ENCODE peak calls at places on chromosomes 3 and 15, in six cellular contexts. One of them, this sample, is unnamed.
A peak's percentile ranks its signal among the peaks of the same experiment; 100 is the strongest.

GRCh38 chr3:123229145-123229544 is 27.4 kb downstream of the SEC22A start:
- DNase-seq in GM12878: no peak
- DNase-seq in mammary epithelial cell: peak; percentile 2
- DNase-seq in HFF-Myc: no peak
- DNase-seq in fibroblast of mammary gland: no peak
- DNase-seq in cardiac fibroblast: peak; percentile 10
- DNase-seq in this sample: no peak

GRCh38 chr3:176633511-176633910 is 563.8 kb downstream of the TBL1XR1 start:
- DNase-seq in GM12878: no peak
- DNase-seq in mammary epithelial cell: no peak
- DNase-seq in cardiac fibroblast: no peak
- DNase-seq in fibroblast of mammary gland: no peak
- DNase-seq in HFF-Myc: no peak
- DNase-seq in this sample: no peak

GRCh38 chr3:13135251-13135810 is 62.1 kb upstream of the IQSEC1 start:
- DNase-seq in GM12878: no peak
- DNase-seq in HFF-Myc: no peak
- DNase-seq in fibroblast of mammary gland: no peak
- DNase-seq in mammary epithelial cell: no peak
- DNase-seq in cardiac fibroblast: no peak
- DNase-seq in this sample: no peak

GRCh38 chr3:174419216-174419615 is 439.9 kb upstream of the NAALADL2 start:
- DNase-seq in HFF-Myc: no peak
- DNase-seq in GM12878: no peak
- DNase-seq in fibroblast of mammary gland: no peak
- DNase-seq in mammary epithelial cell: no peak
- DNase-seq in cardiac fibroblast: no peak
- DNase-seq in this sample: no peak

GRCh38 chr15:95551580-95551979 is 778.9 kb upstream of the NR2F2 start:
- DNase-seq in mammary epithelial cell: no peak
- DNase-seq in cardiac fibroblast: no peak
- DNase-seq in fibroblast of mammary gland: no peak
- DNase-seq in GM12878: no peak
- DNase-seq in HFF-Myc: no peak
- DNase-seq in this sample: no peak

GRCh38 chr15:68578960-68579935 is at the start of gene CORO2B:
- DNase-seq in fibroblast of mammary gland: peak; percentile 40
- DNase-seq in HFF-Myc: no peak
- DNase-seq in cardiac fibroblast: peak; percentile 53
- DNase-seq in GM12878: no peak
- DNase-seq in mammary epithelial cell: peak; percentile 19
- DNase-seq in this sample: peak; percentile 79

GRCh38 chr3:79258479-79258878 is 509.3 kb downstream of the ROBO1 start:
- DNase-seq in fibroblast of mammary gland: peak; percentile 63
- DNase-seq in cardiac fibroblast: peak; percentile 69
- DNase-seq in HFF-Myc: no peak
- DNase-seq in GM12878: no peak
- DNase-seq in mammary epithelial cell: no peak
- DNase-seq in this sample: peak; percentile 15

GRCh38 chr3:40477671-40478070 is 749 bp downstream of the ZNF619 start:
- DNase-seq in GM12878: no peak
- DNase-seq in HFF-Myc: no peak
- DNase-seq in cardiac fibroblast: peak; percentile 16
- DNase-seq in fibroblast of mammary gland: no peak
- DNase-seq in mammary epithelial cell: no peak
- DNase-seq in this sample: peak; percentile 23

GRCh38 chr3:21142031-21142430 is 609.0 kb downstream of the ZNF385D start:
- DNase-seq in HFF-Myc: no peak
- DNase-seq in mammary epithelial cell: no peak
- DNase-seq in cardiac fibroblast: no peak
- DNase-seq in GM12878: no peak
- DNase-seq in fibroblast of mammary gland: no peak
- DNase-seq in this sample: no peak

GRCh38 chr3:60384352-60384751 is 866.9 kb downstream of the FHIT start:
- DNase-seq in mammary epithelial cell: no peak
- DNase-seq in fibroblast of mammary gland: no peak
- DNase-seq in cardiac fibroblast: no peak
- DNase-seq in GM12878: no peak
- DNase-seq in HFF-Myc: no peak
- DNase-seq in this sample: no peak

GRCh38 chr3:105367063-105367405 is 325 bp downstream of the ALCAM start:
- DNase-seq in fibroblast of mammary gland: no peak
- DNase-seq in mammary epithelial cell: no peak
- DNase-seq in HFF-Myc: no peak
- DNase-seq in cardiac fibroblast: no peak
- DNase-seq in GM12878: no peak
- DNase-seq in this sample: peak; percentile 46

GRCh38 chr3:71726106-71726505 is 904 bp upstream of the EIF4E3 start:
- DNase-seq in HFF-Myc: no peak
- DNase-seq in fibroblast of mammary gland: no peak
- DNase-seq in cardiac fibroblast: no peak
- DNase-seq in mammary epithelial cell: no peak
- DNase-seq in GM12878: no peak
- DNase-seq in this sample: no peak

DNA sequence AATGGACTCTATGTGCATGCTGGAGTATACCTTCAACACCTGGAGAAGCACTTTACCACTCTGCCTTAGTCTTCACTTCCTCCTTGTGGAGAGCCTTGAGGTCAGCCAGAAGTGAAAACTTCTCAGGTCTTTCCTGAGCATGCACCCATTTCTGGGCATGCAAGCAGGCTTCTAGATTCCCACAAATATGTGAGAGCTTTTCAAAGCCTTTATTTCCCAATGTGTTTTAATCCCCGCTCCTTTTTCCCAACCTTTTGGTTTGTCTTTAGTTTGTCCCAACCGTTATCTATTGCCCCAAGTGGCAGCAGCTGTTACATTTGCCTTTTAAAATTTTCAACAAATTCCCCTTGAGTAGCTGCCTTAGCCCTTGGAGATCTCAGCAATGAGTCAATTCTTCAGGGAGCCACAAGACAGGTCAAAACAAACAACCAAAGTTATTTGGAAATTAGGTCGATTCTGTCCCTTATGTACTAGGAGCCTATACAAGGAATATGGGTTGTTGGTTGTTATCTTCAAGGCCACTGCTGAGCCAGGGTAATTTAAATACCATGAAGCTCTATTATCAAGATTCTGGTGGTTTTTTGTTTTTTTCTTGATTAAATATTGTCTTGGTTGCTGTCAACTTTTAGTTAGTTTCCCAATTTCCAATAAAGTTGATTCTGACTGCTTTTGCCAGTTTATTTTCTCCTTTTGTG is 44.4 kb downstream of the LSM3 start:
- DNase-seq in fibroblast of mammary gland: peak; percentile 59
- DNase-seq in cardiac fibroblast: peak; percentile 77
- DNase-seq in HFF-Myc: no peak
- DNase-seq in GM12878: peak; percentile 17
- DNase-seq in mammary epithelial cell: peak; percentile 46
- DNase-seq in this sample: peak; percentile 72
- H3K4me3 ChIP-seq in fibroblast of mammary gland: no peak overlapping the region
- H3K4me3 ChIP-seq in cardiac fibroblast: no peak overlapping the region
- H3K4me3 ChIP-seq in HFF-Myc: no peak overlapping the region
- H3K4me3 ChIP-seq in GM12878: peak overlapping the region; percentile 2
- H3K4me3 ChIP-seq in mammary epithelial cell: no peak overlapping the region
- H3K4me3 ChIP-seq in this sample: no peak overlapping the region

DNA sequence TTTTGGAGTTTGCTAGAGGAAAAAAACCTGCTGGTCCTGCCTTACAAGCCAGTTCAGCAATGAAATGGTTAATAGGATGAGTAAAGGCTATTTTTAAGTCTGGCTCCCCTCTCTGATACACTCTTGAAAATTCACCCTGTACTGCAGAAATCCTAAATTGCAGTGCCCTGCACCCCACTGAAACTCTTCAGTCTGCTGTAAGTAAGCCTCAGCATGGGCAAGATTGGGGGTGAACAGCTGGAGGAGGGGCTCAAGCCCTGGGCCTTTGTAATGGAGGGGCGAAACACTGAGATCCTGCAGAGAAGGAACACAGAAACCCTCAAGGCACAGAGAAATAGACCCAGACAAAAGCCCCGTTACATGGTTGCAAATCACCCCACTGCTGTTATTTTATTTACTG is 44.9 kb downstream of the SOX2 start:
- DNase-seq in mammary epithelial cell: no peak
- DNase-seq in HFF-Myc: no peak
- DNase-seq in cardiac fibroblast: no peak
- DNase-seq in GM12878: no peak
- DNase-seq in fibroblast of mammary gland: no peak
- DNase-seq in this sample: no peak
- H3K4me3 ChIP-seq in mammary epithelial cell: no peak overlapping the region
- H3K4me3 ChIP-seq in HFF-Myc: no peak overlapping the region
- H3K4me3 ChIP-seq in cardiac fibroblast: no peak overlapping the region
- H3K4me3 ChIP-seq in GM12878: no peak overlapping the region
- H3K4me3 ChIP-seq in fibroblast of mammary gland: no peak overlapping the region
- H3K4me3 ChIP-seq in this sample: no peak overlapping the region

GRCh38 chr3:114383875-114384557 is 90.2 kb downstream of the TIGIT start:
- DNase-seq in GM12878: peak; percentile 25
- DNase-seq in HFF-Myc: peak; percentile 76
- DNase-seq in fibroblast of mammary gland: peak; percentile 91
- DNase-seq in mammary epithelial cell: peak; percentile 66
- DNase-seq in cardiac fibroblast: peak; percentile 93
- DNase-seq in this sample: peak; percentile 83
- H3K4me3 ChIP-seq in GM12878: no peak overlapping the region
- H3K4me3 ChIP-seq in HFF-Myc: peak overlapping the region; percentile 8
- H3K4me3 ChIP-seq in fibroblast of mammary gland: peak overlapping the region; percentile 23
- H3K4me3 ChIP-seq in mammary epithelial cell: peak overlapping the region; percentile 64
- H3K4me3 ChIP-seq in cardiac fibroblast: peak overlapping the region; percentile 46
- H3K4me3 ChIP-seq in this sample: peak overlapping the region; percentile 37

GRCh38 chr3:129602309-129602708 is 4.2 kb downstream of the PLXND1 start:
- DNase-seq in HFF-Myc: no peak
- DNase-seq in GM12878: no peak
- DNase-seq in fibroblast of mammary gland: no peak
- DNase-seq in cardiac fibroblast: no peak
- DNase-seq in mammary epithelial cell: no peak
- DNase-seq in this sample: no peak
- H3K4me3 ChIP-seq in HFF-Myc: no peak overlapping the region
- H3K4me3 ChIP-seq in GM12878: no peak overlapping the region
- H3K4me3 ChIP-seq in fibroblast of mammary gland: no peak overlapping the region
- H3K4me3 ChIP-seq in cardiac fibroblast: peak overlapping the region; percentile 99
- H3K4me3 ChIP-seq in mammary epithelial cell: no peak overlapping the region
- H3K4me3 ChIP-seq in this sample: no peak overlapping the region

GRCh38 chr3:110419096-110419495 is 652.5 kb upstream of the NECTIN3 start:
- DNase-seq in HFF-Myc: no peak
- DNase-seq in fibroblast of mammary gland: no peak
- DNase-seq in mammary epithelial cell: no peak
- DNase-seq in GM12878: no peak
- DNase-seq in cardiac fibroblast: peak; percentile 33
- DNase-seq in this sample: no peak

GRCh38 chr3:110419571-110419970 is 652.0 kb upstream of the NECTIN3 start:
- DNase-seq in GM12878: no peak
- DNase-seq in cardiac fibroblast: no peak
- DNase-seq in mammary epithelial cell: no peak
- DNase-seq in HFF-Myc: no peak
- DNase-seq in fibroblast of mammary gland: no peak
- DNase-seq in this sample: no peak

GRCh38 chr3:110414851-110415250 is 656.8 kb upstream of the NECTIN3 start:
- DNase-seq in GM12878: no peak
- DNase-seq in fibroblast of mammary gland: peak; percentile 85
- DNase-seq in HFF-Myc: no peak
- DNase-seq in cardiac fibroblast: peak; percentile 90
- DNase-seq in mammary epithelial cell: peak; percentile 65
- DNase-seq in this sample: peak; percentile 83

GRCh38 chr3:110423276-110423675 is 648.3 kb upstream of the NECTIN3 start:
- DNase-seq in HFF-Myc: no peak
- DNase-seq in cardiac fibroblast: no peak
- DNase-seq in fibroblast of mammary gland: no peak
- DNase-seq in mammary epithelial cell: no peak
- DNase-seq in GM12878: no peak
- DNase-seq in this sample: no peak

DNA sequence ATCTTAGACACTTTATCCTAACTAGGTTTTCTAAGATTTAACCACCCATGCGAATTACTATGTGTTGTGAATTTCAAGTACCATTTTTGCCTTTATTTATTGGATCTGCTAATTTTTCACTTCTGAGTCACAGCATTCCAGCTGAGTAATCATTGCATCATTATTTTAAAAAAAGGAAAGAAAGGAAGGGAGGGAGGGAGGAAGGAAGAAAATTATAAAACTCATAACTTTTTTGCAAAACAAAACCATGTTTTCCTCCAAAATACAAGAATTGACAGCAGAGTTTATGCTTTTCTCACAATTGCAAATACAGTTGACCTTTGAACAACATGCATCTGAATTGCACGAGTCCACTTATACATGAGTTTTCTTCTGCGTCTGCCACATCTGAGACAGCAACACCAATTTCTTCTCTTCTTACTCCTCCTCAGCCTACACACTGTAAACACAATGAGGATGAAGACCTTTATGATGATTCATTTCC is 651.4 kb upstream of the NECTIN3 start:
- DNase-seq in GM12878: no peak
- DNase-seq in HFF-Myc: peak; percentile 74
- DNase-seq in cardiac fibroblast: peak; percentile 92
- DNase-seq in mammary epithelial cell: peak; percentile 51
- DNase-seq in fibroblast of mammary gland: peak; percentile 86
- DNase-seq in this sample: peak; percentile 86
- H3K4me3 ChIP-seq in GM12878: no peak overlapping the region
- H3K4me3 ChIP-seq in HFF-Myc: no peak overlapping the region
- H3K4me3 ChIP-seq in cardiac fibroblast: peak overlapping the region; percentile 32
- H3K4me3 ChIP-seq in mammary epithelial cell: no peak overlapping the region
- H3K4me3 ChIP-seq in fibroblast of mammary gland: peak overlapping the region; percentile 26
- H3K4me3 ChIP-seq in this sample: peak overlapping the region; percentile 20

GRCh38 chr3:184135911-184136260 is 728 bp downstream of the EIF2B5 start:
- DNase-seq in fibroblast of mammary gland: no peak
- DNase-seq in HFF-Myc: no peak
- DNase-seq in cardiac fibroblast: no peak
- DNase-seq in GM12878: no peak
- DNase-seq in mammary epithelial cell: no peak
- DNase-seq in this sample: no peak

GRCh38 chr3:184134746-184135148 is 411 bp upstream of the EIF2B5 start:
- DNase-seq in cardiac fibroblast: no peak
- DNase-seq in HFF-Myc: no peak
- DNase-seq in mammary epithelial cell: no peak
- DNase-seq in GM12878: no peak
- DNase-seq in fibroblast of mammary gland: no peak
- DNase-seq in this sample: no peak

GRCh38 chr3:184135149-184135910 is at the start of gene EIF2B5:
- DNase-seq in fibroblast of mammary gland: peak; percentile 90
- DNase-seq in GM12878: peak; percentile 84
- DNase-seq in cardiac fibroblast: peak; percentile 94
- DNase-seq in mammary epithelial cell: peak; percentile 87
- DNase-seq in HFF-Myc: peak; percentile 89
- DNase-seq in this sample: peak; percentile 96

GRCh38 chr3:184133840-184134745 is 1.1 kb upstream of the EIF2B5 start:
- DNase-seq in GM12878: no peak
- DNase-seq in mammary epithelial cell: peak; percentile 75
- DNase-seq in HFF-Myc: peak; percentile 67
- DNase-seq in fibroblast of mammary gland: peak; percentile 77
- DNase-seq in cardiac fibroblast: peak; percentile 83
- DNase-seq in this sample: peak; percentile 85

GRCh38 chr3:184132947-184133346 is 2.2 kb upstream of the EIF2B5 start:
- DNase-seq in fibroblast of mammary gland: no peak
- DNase-seq in cardiac fibroblast: no peak
- DNase-seq in mammary epithelial cell: no peak
- DNase-seq in GM12878: no peak
- DNase-seq in HFF-Myc: no peak
- DNase-seq in this sample: no peak
- H3K4me3 ChIP-seq in fibroblast of mammary gland: no peak overlapping the region
- H3K4me3 ChIP-seq in cardiac fibroblast: no peak overlapping the region
- H3K4me3 ChIP-seq in mammary epithelial cell: no peak overlapping the region
- H3K4me3 ChIP-seq in GM12878: no peak overlapping the region
- H3K4me3 ChIP-seq in HFF-Myc: no peak overlapping the region
- H3K4me3 ChIP-seq in this sample: no peak overlapping the region